ENCODE peak calls at places on chromosomes 4 and X, in six cellular contexts. G, W, S, O, K and N are unnamed samples.

GRCh38 chrX:154452823-154453222 is 5.3 kb upstream of the PLXNA3 start:
- DNase-seq in G (no peak), W (no peak), S (no peak), O (no peak), K (no peak), N (no peak)

GRCh38 chr4:183118585-183118984 is 19.5 kb downstream of the WWC2 start:
- DNase-seq in G (no peak), W (no peak), S (no peak), O (no peak), K (no peak), N (no peak)

GRCh38 chrX:54043696-54044125 is 562 bp downstream of the PHF8 start:
- DNase-seq in G (peak), W (no peak), S (peak), O (peak), K (no peak), N (peak)

GRCh38 chr4:94447754-94448411 is 3.9 kb upstream of the PDLIM5 start:
- DNase-seq in G (no peak), W (no peak), S (no peak), O (no peak), K (no peak), N (no peak)

GRCh38 chr4:150297861-150298474 is 219.7 kb downstream of the DCLK2 start:
- DNase-seq in G (no peak), W (peak), S (no peak), O (peak), K (no peak), N (no peak)

GRCh38 chr4:90419124-90419711 is 292.0 kb downstream of the CCSER1 start:
- DNase-seq in G (no peak), W (no peak), S (no peak), O (no peak), K (no peak), N (no peak)

GRCh38 chrX:104351173-104351769 is 96.5 kb upstream of the ESX1 start:
- DNase-seq in G (no peak), W (no peak), S (no peak), O (no peak), K (no peak), N (no peak)

GRCh38 chrX:17798921-17799320 is 61.6 kb downstream of the SCML1 start:
- DNase-seq in G (no peak), W (no peak), S (no peak), O (no peak), K (no peak), N (no peak)

GRCh38 chr4:80182237-80182866 is 15.0 kb upstream of the PRDM8 start:
- DNase-seq in G (no peak), W (no peak), S (no peak), O (no peak), K (no peak), N (no peak)

GRCh38 chrX:50813843-50814661 is at the start of gene SHROOM4:
- DNase-seq in G (no peak), W (no peak), S (peak), O (peak), K (no peak), N (peak)

GRCh38 chrX:72115380-72115779 is 16.3 kb downstream of the RTL5 start:
- DNase-seq in G (no peak), W (no peak), S (no peak), O (peak), K (no peak), N (no peak)

GRCh38 chrX:69808375-69808774 is 192.5 kb downstream of the EDA start:
- DNase-seq in G (no peak), W (no peak), S (no peak), O (no peak), K (no peak), N (no peak)

GRCh38 chrX:23127586-23127985 is 127.8 kb downstream of the DDX53 start:
- DNase-seq in G (no peak), W (no peak), S (no peak), O (no peak), K (no peak), N (no peak)

GRCh38 chrX:109847257-109848187 is 114.5 kb upstream of the ACSL4 start:
- DNase-seq in G (no peak), W (no peak), S (no peak), O (no peak), K (no peak), N (no peak)

GRCh38 chrX:122087353-122087752 is 1039.9 kb downstream of the GLUD2 start:
- DNase-seq in G (no peak), W (no peak), S (no peak), O (no peak), K (no peak), N (no peak)

GRCh38 chrX:122094611-122095010 is 1047.2 kb downstream of the GLUD2 start:
- DNase-seq in G (no peak), W (no peak), S (no peak), O (no peak), K (no peak), N (no peak)

GRCh38 chrX:122091571-122091970 is 1044.2 kb downstream of the GLUD2 start:
- DNase-seq in G (no peak), W (no peak), S (no peak), O (no peak), K (no peak), N (no peak)

DNA sequence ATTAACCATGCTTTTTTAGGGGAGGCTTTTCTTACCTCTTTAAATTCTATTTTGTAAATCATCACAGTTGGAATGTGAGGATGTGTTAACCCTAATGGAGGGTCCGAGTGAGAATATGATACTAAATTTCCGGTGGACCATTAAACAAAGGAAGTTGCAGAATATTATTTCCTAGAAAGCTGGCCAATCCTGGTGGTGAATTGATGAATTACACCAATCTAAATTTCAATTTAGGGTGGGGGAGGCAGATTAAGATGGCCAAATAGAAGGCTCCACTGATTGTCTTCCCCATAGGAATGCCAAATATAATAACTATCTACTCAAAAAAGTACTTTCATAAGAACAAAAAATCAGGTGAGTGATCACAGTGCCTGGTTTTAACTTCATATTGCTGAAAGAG is 1045.6 kb downstream of the GLUD2 start:
- DNase-seq in G (no peak), W (no peak), S (no peak), O (no peak), K (no peak), N (no peak)
- TF ChIP-seq CTCF in G (no peak), W (no peak), S (no peak), O (peak), K (no peak), N (peak)

GRCh38 chrX:135543924-135544323 is 23.5 kb downstream of the INTS6L start:
- DNase-seq in G (no peak), W (no peak), S (no peak), O (no peak), K (no peak), N (no peak)
- TF ChIP-seq CTCF in G (no peak), W (no peak), S (peak), O (no peak), K (no peak), N (peak)

GRCh38 chr4:47484169-47484568 is 906 bp upstream of the ATP10D start:
- DNase-seq in G (no peak), W (no peak), S (no peak), O (no peak), K (no peak), N (no peak)

GRCh38 chr4:47482326-47482725 is 2.7 kb upstream of the ATP10D start:
- DNase-seq in G (no peak), W (no peak), S (no peak), O (no peak), K (no peak), N (no peak)

GRCh38 chr4:47486306-47486705 is 1.2 kb downstream of the ATP10D start:
- DNase-seq in G (no peak), W (no peak), S (no peak), O (no peak), K (no peak), N (no peak)

GRCh38 chr4:47485047-47485692 is at the start of gene ATP10D:
- DNase-seq in G (peak), W (peak), S (peak), O (peak), K (peak), N (peak)

GRCh38 chr4:47483722-47484121 is 1.4 kb upstream of the ATP10D start:
- DNase-seq in G (no peak), W (no peak), S (no peak), O (no peak), K (no peak), N (no peak)
- TF ChIP-seq CTCF in G (no peak), W (no peak), S (no peak), O (no peak), K (no peak), N (no peak)

GRCh38 chr4:7037425-7037824 is 5.7 kb upstream of the TADA2B start:
- DNase-seq in G (no peak), W (no peak), S (no peak), O (no peak), K (no peak), N (no peak)
- TF ChIP-seq CTCF in G (no peak), W (no peak), S (no peak), O (no peak), K (no peak), N (peak)

GRCh38 chrX:542179-542578 is 88.4 kb upstream of the SHOX start:
- DNase-seq in G (no peak), W (no peak), S (no peak), O (no peak), K (no peak), N (no peak)
- TF ChIP-seq CTCF in G (no peak), W (no peak), S (no peak), O (no peak), K (no peak), N (no peak)

GRCh38 chrX:130083107-130083490 is 27.2 kb downstream of the ELF4 start:
- DNase-seq in G (no peak), W (no peak), S (no peak), O (no peak), K (no peak), N (no peak)

GRCh38 chrX:130085551-130085986 is 24.7 kb downstream of the ELF4 start:
- DNase-seq in G (no peak), W (no peak), S (no peak), O (no peak), K (no peak), N (no peak)

GRCh38 chrX:130083656-130084382 is 26.5 kb downstream of the ELF4 start:
- DNase-seq in G (no peak), W (no peak), S (no peak), O (no peak), K (no peak), N (no peak)

GRCh38 chrX:130084651-130085237 is 25.6 kb downstream of the ELF4 start:
- DNase-seq in G (no peak), W (no peak), S (no peak), O (no peak), K (no peak), N (no peak)

DNA sequence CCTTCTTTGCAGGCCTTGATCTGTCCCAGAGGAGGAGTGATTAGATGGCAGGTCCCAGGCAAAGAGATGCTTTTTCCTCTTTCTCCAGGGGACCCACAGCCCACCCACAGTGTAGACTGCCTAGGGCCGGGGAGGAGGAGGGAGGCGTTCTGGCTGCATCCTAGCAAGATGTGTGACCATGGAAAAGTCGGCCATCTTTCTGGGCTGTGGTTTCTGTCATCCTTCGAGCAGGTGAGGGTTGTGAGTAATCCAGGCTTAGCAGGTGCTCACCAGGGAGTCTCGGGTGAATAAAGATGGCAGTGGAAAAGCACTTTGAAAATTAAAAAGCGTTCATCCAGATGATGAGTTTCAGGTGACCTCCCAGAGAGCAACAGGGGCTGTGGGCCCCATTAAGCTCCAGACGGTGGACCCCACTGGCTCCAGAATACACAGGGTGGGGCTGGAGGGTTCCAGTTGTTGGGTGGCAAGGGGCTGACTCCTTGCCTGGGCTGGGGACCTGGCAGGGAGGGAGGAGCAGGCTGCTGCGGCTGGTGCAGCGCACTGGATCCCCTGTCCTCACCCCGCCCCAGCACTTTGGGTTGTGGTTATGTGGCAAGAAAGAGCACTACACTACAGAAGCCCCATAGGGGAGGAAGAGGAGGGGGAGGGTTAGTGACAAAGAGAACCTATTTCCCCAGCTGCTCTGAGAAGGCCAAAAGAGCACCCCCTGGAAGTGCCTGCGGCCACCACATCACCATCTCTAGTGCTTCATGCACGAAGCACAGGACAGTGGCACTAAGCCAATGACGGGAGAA is 23.7 kb downstream of the ELF4 start:
- DNase-seq in G (no peak), W (no peak), S (no peak), O (no peak), K (no peak), N (no peak)
- TF ChIP-seq CTCF in G (no peak), W (no peak), S (no peak), O (no peak), K (no peak), N (no peak)

GRCh38 chr4:137861682-137862081 is 329.4 kb upstream of the PCDH18 start:
- DNase-seq in G (no peak), W (no peak), S (no peak), O (no peak), K (no peak), N (no peak)
- TF ChIP-seq CTCF in G (no peak), W (no peak), S (peak), O (peak), K (peak), N (peak)

DNA sequence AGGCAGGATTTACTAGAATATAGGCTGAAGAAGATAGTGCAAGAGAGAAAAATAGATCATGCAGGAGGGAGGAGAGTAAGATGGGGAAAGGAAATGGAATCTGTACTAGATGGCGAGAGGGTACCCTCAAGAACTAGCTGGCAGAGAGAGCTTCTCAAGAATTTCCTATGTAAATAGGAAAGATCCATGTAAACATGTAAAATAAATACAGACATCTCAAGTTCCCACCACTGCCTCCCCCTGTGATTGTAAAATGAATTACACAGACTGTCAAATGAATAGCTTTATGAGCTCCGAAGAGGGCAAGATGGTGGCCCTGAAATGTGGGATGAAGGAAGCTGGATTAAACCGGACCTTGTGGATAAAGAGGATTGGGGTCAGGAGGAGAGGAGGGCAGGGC is 178.0 kb downstream of the PALLD start:
- DNase-seq in G (no peak), W (no peak), S (no peak), O (no peak), K (no peak), N (no peak)
- TF ChIP-seq CTCF in G (no peak), W (no peak), S (no peak), O (no peak), K (no peak), N (no peak)

DNA sequence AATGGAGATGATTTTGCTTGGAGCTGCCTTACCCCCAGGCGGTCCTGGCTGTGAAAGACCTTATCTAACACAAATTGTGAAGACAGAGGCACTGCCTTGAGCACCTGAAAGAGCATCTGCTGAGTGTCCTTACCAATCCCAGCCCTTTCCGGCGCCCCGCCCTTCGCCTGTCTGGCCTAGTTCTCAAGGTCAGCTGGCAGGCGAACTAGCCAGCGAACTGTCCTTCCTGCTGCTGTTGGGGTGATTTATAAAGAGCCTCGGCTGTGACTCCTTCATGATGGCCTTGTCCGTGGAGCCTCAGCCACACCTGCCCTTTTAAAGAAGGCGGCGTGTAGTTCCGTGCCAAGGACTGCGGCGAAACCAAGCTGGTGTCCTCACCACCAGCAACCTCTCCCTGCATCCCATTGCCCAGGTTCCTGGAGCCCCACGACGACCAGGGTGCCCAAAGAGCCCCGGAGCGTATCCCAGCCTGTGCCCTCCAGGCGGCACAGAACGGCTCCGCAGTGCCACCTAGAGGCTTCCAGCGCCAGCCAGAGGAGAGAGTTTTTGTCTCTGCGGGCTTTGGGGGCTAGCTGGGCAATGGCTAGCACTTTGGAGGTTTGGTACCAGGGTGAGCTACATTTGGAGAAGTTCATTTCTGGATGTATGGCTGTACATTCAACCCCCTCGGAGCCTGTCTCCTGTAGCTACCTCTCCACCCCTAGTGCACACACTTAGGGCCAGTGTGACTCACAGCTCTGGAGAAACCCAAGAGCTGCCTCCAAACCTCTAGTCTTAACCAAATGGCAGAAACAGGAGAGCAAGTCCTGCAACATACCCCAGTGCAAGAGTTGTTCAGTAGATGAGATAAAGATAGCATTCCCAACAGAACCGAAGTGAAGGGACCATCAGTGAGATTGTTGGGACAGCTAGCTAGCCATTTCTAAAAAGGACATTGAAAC is 36.8 kb upstream of the VMA21 start:
- DNase-seq in G (peak), W (no peak), S (no peak), O (peak), K (no peak), N (no peak)
- TF ChIP-seq CTCF in G (no peak), W (no peak), S (peak), O (peak), K (peak), N (peak)

DNA sequence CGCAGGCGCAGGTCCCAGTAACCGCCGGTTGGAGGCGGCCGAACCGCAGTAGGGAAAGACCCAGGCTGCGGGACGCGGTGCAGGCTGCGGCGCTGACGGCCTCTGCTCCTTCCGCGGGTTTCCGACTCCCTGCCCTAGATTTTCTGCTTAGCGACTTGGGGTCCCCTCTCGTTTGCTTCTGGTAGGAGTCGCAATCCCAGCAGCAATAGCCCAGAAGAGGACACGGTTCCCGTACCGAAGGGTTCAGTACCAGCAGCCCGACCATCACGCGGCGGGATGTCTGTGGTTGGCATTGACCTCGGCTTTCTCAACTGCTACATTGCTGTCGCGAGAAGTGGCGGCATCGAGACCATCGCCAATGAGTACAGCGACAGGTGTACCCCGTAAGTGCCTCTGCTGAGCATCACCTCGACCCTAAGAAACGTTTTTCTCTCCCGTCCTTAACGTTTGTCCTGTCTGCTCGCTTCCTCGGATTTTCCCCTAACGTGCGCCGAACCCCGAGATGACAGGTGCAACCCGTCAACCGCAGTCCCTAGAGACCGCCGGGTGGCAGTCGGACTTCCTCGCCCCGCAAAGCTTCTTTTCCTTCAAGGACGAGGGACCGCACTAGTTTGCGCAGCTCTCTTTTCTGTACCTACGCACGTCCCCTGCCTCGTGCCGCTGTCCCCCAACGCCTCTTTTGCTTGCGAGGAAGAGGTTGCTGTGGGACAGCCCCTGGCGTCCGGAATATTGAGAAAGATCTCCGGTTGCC is at the start of gene HSPA4L:
- DNase-seq in G (peak), W (peak), S (peak), O (peak), K (no peak), N (no peak)
- TF ChIP-seq CTCF in G (no peak), W (no peak), S (peak), O (peak), K (peak), N (peak)